ENCODE peak calls at places on chromosomes 6 and 20, in six cellular contexts. A, Z, Q, R, P and S are unnamed samples.

GRCh38 chr6:167787896-167788530 is 38.7 kb upstream of the AFDN start:
- DNase-seq in P (no peak), R (no peak), A (no peak), Q (no peak), Z (no peak), S (no peak)

GRCh38 chr6:160391419-160392116 is 43.4 kb downstream of the SLC22A3 start:
- DNase-seq in R (peak; percentile 12), A (no peak), P (peak; percentile 89), Z (no peak), Q (peak; percentile 25), S (no peak)

GRCh38 chr6:42046491-42047219 is 3.7 kb upstream of the TAF8 start:
- DNase-seq in Z (no peak), R (no peak), Q (peak; percentile 77), P (peak; percentile 77), A (no peak), S (no peak)

GRCh38 chr6:85614780-85615179 is 21.1 kb upstream of the SNX14 start:
- DNase-seq in Q (no peak), R (no peak), A (no peak), Z (no peak), P (no peak), S (no peak)

GRCh38 chr20:39152126-39152525 is 190.0 kb downstream of the DHX35 start:
- DNase-seq in A (no peak), Q (no peak), P (no peak), R (no peak), Z (no peak), S (no peak)

GRCh38 chr6:45930419-45931059 is 85.1 kb downstream of the CLIC5 start:
- DNase-seq in Q (peak; percentile 71), P (peak; percentile 69), A (peak; percentile 24), R (peak; percentile 87), Z (peak; percentile 45), S (no peak)

GRCh38 chr6:159092631-159093030 is 47.8 kb upstream of the TAGAP start:
- DNase-seq in P (peak; percentile 15), Q (no peak), R (no peak), A (no peak), Z (no peak), S (no peak)

GRCh38 chr6:30857537-30857936 is 26.8 kb upstream of the DDR1 start:
- DNase-seq in Z (no peak), A (no peak), R (no peak), P (no peak), Q (no peak), S (no peak)

GRCh38 chr6:97394160-97394748 is 111.2 kb upstream of the MMS22L start:
- DNase-seq in Z (peak; percentile 52), A (peak; percentile 15), P (peak; percentile 75), Q (peak; percentile 62), R (peak; percentile 80), S (peak; percentile 10)

GRCh38 chr6:20833881-20834515 is 299.7 kb downstream of the CDKAL1 start:
- DNase-seq in A (no peak), Z (no peak), P (peak; percentile 36), R (no peak), Q (no peak), S (no peak)

GRCh38 chr20:63577317-63577894 is 3.4 kb upstream of the HELZ2 start:
- DNase-seq in A (no peak), R (no peak), P (no peak), Q (no peak), Z (no peak), S (no peak)

GRCh38 chr6:159540152-159540551 is 152.9 kb downstream of the SOD2 start:
- DNase-seq in Q (no peak), R (no peak), P (no peak), A (no peak), Z (no peak), S (no peak)

GRCh38 chr20:3633913-3634478 is 29.2 kb downstream of the GFRA4 start:
- DNase-seq in Q (no peak), P (no peak), Z (no peak), A (no peak), R (no peak), S (no peak)

GRCh38 chr6:33118525-33119123 is 42.8 kb downstream of the HLA-DPB1 start:
- DNase-seq in P (peak; percentile 73), Q (peak; percentile 48), R (peak; percentile 66), A (peak; percentile 8), Z (peak; percentile 31), S (peak; percentile 7)

GRCh38 chr6:45835725-45836437 is 179.8 kb downstream of the CLIC5 start:
- DNase-seq in Z (no peak), Q (no peak), A (no peak), R (no peak), P (no peak), S (no peak)

DNA sequence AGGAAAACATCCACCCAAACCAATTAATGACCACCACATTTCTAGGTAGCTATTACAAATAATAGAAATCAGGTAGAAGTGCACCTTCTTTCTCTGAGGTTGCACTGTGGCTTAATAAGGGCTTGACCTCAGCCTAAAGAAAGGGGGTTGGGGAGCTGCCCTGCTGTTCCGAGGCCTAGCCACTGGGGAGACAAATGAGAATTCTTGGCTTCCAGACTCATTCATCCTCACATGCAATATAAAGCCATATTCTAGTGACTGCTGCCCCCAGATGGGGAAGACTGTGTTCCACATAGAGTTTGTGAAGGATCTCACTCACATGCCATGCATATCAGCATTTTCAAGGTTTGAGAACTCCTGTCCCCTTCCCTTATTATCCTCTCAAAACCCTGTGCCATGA is 22.9 kb downstream of the SAYSD1 start:
- DNase-seq in R (no peak), Q (no peak), P (no peak), Z (no peak), A (no peak), S (no peak)
- TF ChIP-seq CTCF in R (no peak), Q (no peak), P (no peak), Z (no peak), A (no peak), S (no peak)

GRCh38 chr6:28522594-28523557 is 2.8 kb upstream of the GPX5 start:
- DNase-seq in A (no peak), Q (no peak), P (no peak), R (no peak), Z (no peak), S (no peak)
- TF ChIP-seq CTCF in A (no peak), Q (no peak), P (no peak), R (no peak), Z (no peak), S (no peak)

DNA sequence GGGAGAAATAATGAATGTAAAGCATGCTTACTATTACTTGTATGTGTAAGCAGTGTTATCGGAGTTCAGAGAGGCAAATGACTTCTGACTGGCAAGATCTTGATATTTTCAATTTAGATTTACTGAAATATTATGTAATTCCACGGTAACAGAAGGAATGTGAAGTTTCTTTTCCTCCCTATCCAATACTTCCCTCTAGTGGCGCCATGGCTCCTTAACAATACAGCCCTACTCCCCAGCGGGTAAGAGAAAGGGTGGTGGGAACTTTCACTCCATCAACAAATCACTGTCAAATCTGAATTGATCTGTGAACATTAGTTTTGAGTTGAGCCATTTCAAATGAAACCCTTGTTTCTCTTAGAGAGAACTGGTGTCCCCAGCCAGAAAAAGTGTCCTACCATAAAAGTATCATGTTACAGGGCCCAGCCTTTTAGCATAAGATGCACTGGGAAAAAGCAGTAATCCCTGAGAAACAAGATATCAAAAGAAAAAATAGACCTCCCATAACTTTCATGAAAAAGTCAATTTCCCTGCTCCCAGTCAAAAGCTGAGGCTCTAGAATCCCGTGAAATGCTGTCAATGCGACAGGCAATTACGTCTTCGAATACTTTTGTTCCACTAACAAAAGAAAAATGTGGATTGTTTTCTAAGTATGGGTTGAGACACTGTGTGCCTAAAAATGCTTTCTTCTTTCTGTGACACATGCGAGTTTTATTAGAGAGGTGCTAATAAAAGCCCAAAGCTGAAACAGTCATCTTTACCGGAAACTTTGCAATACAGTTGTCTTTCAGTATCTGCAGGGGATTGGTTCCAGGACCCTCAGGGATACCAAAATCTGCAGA is 12.9 kb downstream of the COX7A2 start:
- DNase-seq in Z (peak; percentile 57), P (peak; percentile 80), Q (peak; percentile 67), R (peak; percentile 57), A (no peak), S (no peak)
- TF ChIP-seq CTCF in Z (peak; percentile 87), P (peak; percentile 93), Q (peak; percentile 83), R (peak; percentile 37), A (peak; percentile 90), S (peak; percentile 86)

GRCh38 chr20:34389206-34389953 is 26.3 kb downstream of the ITCH start:
- DNase-seq in R (no peak), P (no peak), Z (peak; percentile 29), Q (peak; percentile 49), A (no peak), S (no peak)

GRCh38 chr20:34390769-34391447 is 27.8 kb downstream of the ITCH start:
- DNase-seq in P (peak; percentile 80), R (peak; percentile 43), Z (peak; percentile 96), Q (peak; percentile 86), A (peak; percentile 67), S (peak; percentile 66)

GRCh38 chr20:34388678-34389077 is 25.6 kb downstream of the ITCH start:
- DNase-seq in P (no peak), Q (no peak), R (no peak), A (no peak), Z (no peak), S (no peak)

GRCh38 chr20:34388000-34388399 is 24.9 kb downstream of the ITCH start:
- DNase-seq in R (no peak), P (no peak), A (no peak), Z (no peak), Q (no peak), S (no peak)

DNA sequence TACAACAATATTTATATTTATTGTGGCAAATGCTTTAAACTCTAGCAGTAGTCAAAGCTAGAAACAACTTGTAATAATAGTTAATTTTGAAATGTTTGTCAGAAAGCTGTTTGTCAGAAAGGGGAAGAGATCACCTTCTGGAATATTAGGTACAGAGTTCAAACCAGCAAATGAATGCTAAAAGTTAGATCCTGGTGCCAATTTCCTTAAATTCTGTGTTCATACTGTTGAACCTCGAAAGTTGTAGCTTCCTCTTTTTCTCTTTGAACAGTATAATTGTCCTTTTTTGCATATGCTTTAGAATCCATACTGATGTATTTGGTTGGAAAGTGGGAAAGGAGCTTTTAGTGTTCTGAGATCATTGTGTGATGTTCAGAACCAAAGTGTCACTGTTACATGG is 22.4 kb downstream of the ITCH start:
- DNase-seq in Q (no peak), R (no peak), Z (no peak), P (no peak), A (no peak), S (no peak)
- TF ChIP-seq CTCF in Q (no peak), R (no peak), Z (no peak), P (no peak), A (no peak), S (no peak)

GRCh38 chr20:6162239-6162638 is 39.4 kb upstream of the FERMT1 start:
- DNase-seq in A (no peak), R (no peak), Q (peak; percentile 43), Z (no peak), P (peak; percentile 43), S (peak; percentile 20)

GRCh38 chr20:6152777-6153176 is 29.9 kb upstream of the FERMT1 start:
- DNase-seq in R (no peak), A (no peak), P (no peak), Z (no peak), Q (no peak), S (no peak)

GRCh38 chr20:6160736-6161135 is 37.9 kb upstream of the FERMT1 start:
- DNase-seq in P (no peak), R (no peak), Q (no peak), Z (no peak), A (no peak), S (no peak)

GRCh38 chr20:6157345-6157744 is 34.5 kb upstream of the FERMT1 start:
- DNase-seq in R (no peak), A (no peak), Z (no peak), P (peak; percentile 10), Q (no peak), S (no peak)
- TF ChIP-seq CTCF in R (no peak), A (no peak), Z (peak; percentile 35), P (peak; percentile 23), Q (no peak), S (no peak)